ENCODE peak calls at places on chromosomes 1 and 21, in five cellular contexts. U, S, T, L and Q are unnamed samples.

GRCh38 chr1:19361231-19362147 is 49.4 kb downstream of the SLC66A1 start:
- DNase-seq in T (peak; percentile 98), L (no peak), S (peak; percentile 28), U (peak; percentile 16), Q (no peak)

GRCh38 chr1:70768211-70768610 is 279.4 kb downstream of the PTGER3 start:
- DNase-seq in T (no peak), U (no peak), L (no peak), S (no peak), Q (no peak)

GRCh38 chr21:16419188-16419874 is 689.5 kb downstream of the USP25 start:
- DNase-seq in L (peak; percentile 30), U (peak; percentile 84), S (peak; percentile 80), T (peak; percentile 50), Q (peak; percentile 62)

GRCh38 chr1:150552692-150553278 is 3.6 kb downstream of the ADAMTSL4 start:
- DNase-seq in L (no peak), U (no peak), S (peak; percentile 48), T (no peak), Q (no peak)

GRCh38 chr21:16837319-16837718 is 675.5 kb upstream of the CXADR start:
- DNase-seq in S (no peak), L (no peak), T (no peak), U (no peak), Q (no peak)

GRCh38 chr1:3908886-3909517 is 8.9 kb upstream of the C1orf174 start:
- DNase-seq in S (no peak), U (no peak), L (no peak), T (no peak), Q (peak; percentile 40)

GRCh38 chr1:228735871-228736586 is 750 bp downstream of the RHOU start:
- DNase-seq in S (peak; percentile 69), U (no peak), T (no peak), L (no peak), Q (peak; percentile 74)

GRCh38 chr1:208864366-208864965 is 620.3 kb upstream of the PLXNA2 start:
- DNase-seq in T (no peak), L (no peak), U (no peak), S (no peak), Q (no peak)

GRCh38 chr1:24903955-24904730 is 25.9 kb downstream of the RUNX3 start:
- DNase-seq in S (no peak), L (no peak), U (no peak), T (no peak), Q (peak; percentile 37)

GRCh38 chr1:1431845-1432565 is 3.5 kb upstream of the VWA1 start:
- DNase-seq in T (no peak), U (no peak), S (peak; percentile 86), L (no peak), Q (peak; percentile 84)

GRCh38 chr21:29258626-29259335 is 39.9 kb upstream of the BACH1 start:
- DNase-seq in L (no peak), U (peak; percentile 50), S (no peak), T (peak; percentile 77), Q (no peak)

GRCh38 chr1:56216173-56216572 is 363.2 kb downstream of the PLPP3 start:
- DNase-seq in T (no peak), S (no peak), U (no peak), L (no peak), Q (no peak)

GRCh38 chr21:15820327-15820726 is 90.5 kb downstream of the USP25 start:
- DNase-seq in S (no peak), U (no peak), L (no peak), T (no peak), Q (no peak)

GRCh38 chr1:26744075-26744958 is 43.4 kb upstream of the PIGV start:
- DNase-seq in L (peak; percentile 34), T (peak; percentile 89), U (peak; percentile 96), S (peak; percentile 82), Q (peak; percentile 79)

GRCh38 chr1:203406446-203407045 is 55.6 kb upstream of the FMOD start:
- DNase-seq in U (no peak), S (peak; percentile 77), T (no peak), L (no peak), Q (no peak)

GRCh38 chr1:15948600-15949452 is 27.1 kb downstream of the ZBTB17 start:
- DNase-seq in T (peak; percentile 94), L (peak; percentile 23), S (peak; percentile 76), U (peak; percentile 95), Q (peak; percentile 79)

GRCh38 chr1:106526650-106527049 is 529.8 kb upstream of the PRMT6 start:
- DNase-seq in U (peak; percentile 16), S (no peak), T (peak; percentile 51), L (no peak), Q (no peak)

GRCh38 chr21:43272591-43272990 is 103.8 kb downstream of the CRYAA start:
- DNase-seq in L (no peak), S (peak; percentile 20), U (no peak), T (no peak), Q (peak; percentile 21)

GRCh38 chr21:42003051-42003461 is 7.1 kb downstream of the ZBTB21 start:
- DNase-seq in S (no peak), T (peak; percentile 30), U (no peak), L (no peak), Q (no peak)

GRCh38 chr21:39630827-39631226 is 18.1 kb downstream of the B3GALT5 start:
- DNase-seq in S (no peak), L (no peak), T (no peak), U (no peak), Q (no peak)

GRCh38 chr21:34807881-34808568 is 139.2 kb downstream of the CLIC6 start:
- DNase-seq in T (peak; percentile 96), U (peak; percentile 91), S (no peak), L (no peak), Q (peak; percentile 56)

GRCh38 chr1:15825800-15826199 is 18.4 kb upstream of the UQCRHL start:
- DNase-seq in T (peak; percentile 51), S (no peak), U (no peak), L (no peak), Q (no peak)

GRCh38 chr1:56506314-56506743 is 73.0 kb downstream of the PLPP3 start:
- DNase-seq in T (no peak), S (peak; percentile 65), L (no peak), U (no peak), Q (no peak)

GRCh38 chr1:218851601-218852000 is 322.1 kb upstream of the LYPLAL1 start:
- DNase-seq in U (peak; percentile 72), L (no peak), S (no peak), T (no peak), Q (no peak)

GRCh38 chr1:236608930-236609726 is 4.8 kb upstream of the HEATR1 start:
- DNase-seq in S (peak; percentile 56), L (peak; percentile 8), T (peak; percentile 38), U (peak; percentile 40), Q (no peak)

GRCh38 chr1:62782197-62782886 is 1.6 kb upstream of the ATG4C start:
- DNase-seq in S (no peak), U (no peak), T (peak; percentile 50), L (no peak), Q (no peak)

GRCh38 chr1:18923721-18924610 is 21.6 kb upstream of the ALDH4A1 start:
- DNase-seq in L (no peak), U (no peak), T (no peak), S (no peak), Q (no peak)

GRCh38 chr21:46223217-46223616 is 5.4 kb downstream of the LSS start:
- DNase-seq in L (no peak), T (no peak), U (no peak), S (no peak), Q (no peak)

GRCh38 chr1:48966583-48966982 is 189.9 kb upstream of the BEND5 start:
- DNase-seq in T (no peak), L (no peak), S (no peak), U (no peak), Q (no peak)

GRCh38 chr1:21650400-21650799 is 18.8 kb downstream of the RAP1GAP start:
- DNase-seq in U (no peak), S (peak; percentile 30), L (no peak), T (no peak), Q (no peak)

GRCh38 chr21:19198801-19199200 is 795.2 kb upstream of the TMPRSS15 start:
- DNase-seq in S (no peak), T (no peak), L (no peak), U (no peak), Q (no peak)

GRCh38 chr1:32242341-32242851 is 4.6 kb upstream of the FAM167B start:
- DNase-seq in U (no peak), L (peak; percentile 42), T (no peak), S (peak; percentile 69), Q (no peak)

GRCh38 chr1:236534164-236534651 is 10.4 kb downstream of the LGALS8 start:
- DNase-seq in S (no peak), U (peak; percentile 72), T (peak; percentile 72), L (no peak), Q (no peak)

GRCh38 chr1:111192643-111193519 is 7.6 kb downstream of the DENND2D start:
- DNase-seq in S (no peak), U (no peak), L (no peak), T (peak; percentile 30), Q (no peak)

GRCh38 chr1:207139616-207140015 is 35.6 kb downstream of the C4BPA start:
- DNase-seq in S (no peak), L (no peak), T (no peak), U (no peak), Q (no peak)

GRCh38 chr1:229557214-229557850 is 1.2 kb downstream of the ABCB10 start:
- DNase-seq in U (no peak), S (no peak), T (no peak), L (no peak), Q (no peak)

GRCh38 chr21:42566524-42567180 is 53.0 kb downstream of the SLC37A1 start:
- DNase-seq in U (no peak), T (no peak), S (peak; percentile 17), L (no peak), Q (peak; percentile 41)